ENCODE peak calls at places on chromosomes 12 and 14, in seven cellular contexts. R is K562, K is H1, H is HepG2, P is T47D, L is SK-N-SH, G is GM12878. A is an unnamed sample.

GRCh38 chr12:120006248-120006975 is 17.4 kb downstream of the BICDL1 start:
- DNase-seq in R (no peak), K (no peak), H (no peak), P (no peak), L (no peak), G (no peak), A (no peak)

GRCh38 chr14:99515301-99516155 is 34.3 kb downstream of the CCNK start:
- DNase-seq in R (no peak), K (no peak), H (no peak), P (no peak), L (peak; percentile 23), G (no peak), A (no peak)

GRCh38 chr14:90381011-90381790 is 15.6 kb upstream of the CALM1 start:
- DNase-seq in R (no peak), K (no peak), H (peak; percentile 24), P (no peak), L (no peak), G (no peak), A (no peak)

GRCh38 chr14:22112004-22112403 is 438.4 kb upstream of the OR4E1 start:
- DNase-seq in R (peak; percentile 20), K (no peak), H (peak; percentile 25), P (no peak), L (peak; percentile 22), G (no peak), A (no peak)

GRCh38 chr14:66036598-66036997 is 449.6 kb upstream of the CCDC196 start:
- DNase-seq in R (no peak), K (no peak), H (no peak), P (no peak), L (no peak), G (no peak), A (no peak)

GRCh38 chr12:101785671-101786070 is 45.1 kb downstream of the GNPTAB start:
- DNase-seq in R (no peak), K (no peak), H (no peak), P (no peak), L (no peak), G (no peak), A (no peak)

GRCh38 chr14:67413806-67414769 is 2.1 kb upstream of the PLEK2 start:
- DNase-seq in R (peak; percentile 70), K (peak; percentile 47), H (peak; percentile 24), P (peak; percentile 52), L (no peak), G (no peak), A (peak; percentile 88)

GRCh38 chr12:128387811-128388422 is 120.9 kb downstream of the TMEM132C start:
- DNase-seq in R (peak; percentile 58), K (peak; percentile 60), H (peak; percentile 27), P (peak; percentile 58), L (peak; percentile 69), G (no peak), A (no peak)

GRCh38 chr12:55931780-55932545 is 1.0 kb downstream of the DGKA start:
- DNase-seq in R (peak; percentile 67), K (no peak), H (no peak), P (peak; percentile 46), L (peak; percentile 88), G (no peak), A (no peak)

GRCh38 chr12:67358686-67359374 is 89.7 kb downstream of the CAND1 start:
- DNase-seq in R (no peak), K (no peak), H (no peak), P (no peak), L (no peak), G (no peak), A (no peak)

GRCh38 chr12:89166525-89166934 is 185.8 kb downstream of the DUSP6 start:
- DNase-seq in R (no peak), K (no peak), H (no peak), P (no peak), L (no peak), G (peak; percentile 43), A (no peak)

GRCh38 chr14:66426451-66426850 is 59.7 kb upstream of the CCDC196 start:
- DNase-seq in R (no peak), K (no peak), H (no peak), P (no peak), L (no peak), G (no peak), A (no peak)

GRCh38 chr12:131131808-131132117 is 178.1 kb downstream of the ADGRD1 start:
- DNase-seq in R (no peak), K (no peak), H (no peak), P (no peak), L (no peak), G (no peak), A (no peak)

GRCh38 chr12:1171657-1172056 is 180.6 kb downstream of the ERC1 start:
- DNase-seq in R (no peak), K (no peak), H (no peak), P (no peak), L (no peak), G (no peak), A (no peak)

GRCh38 chr12:47730341-47730744 is 5.1 kb upstream of the ENDOU start:
- DNase-seq in R (no peak), K (no peak), H (no peak), P (peak; percentile 81), L (no peak), G (no peak), A (no peak)

GRCh38 chr12:124752437-124753229 is 111.0 kb downstream of the SCARB1 start:
- DNase-seq in R (no peak), K (no peak), H (no peak), P (no peak), L (no peak), G (no peak), A (no peak)

GRCh38 chr14:104580961-104581360 is 1.4 kb downstream of the C14orf180 start:
- DNase-seq in R (no peak), K (no peak), H (no peak), P (no peak), L (peak; percentile 83), G (no peak), A (no peak)

GRCh38 chr14:104582649-104583048 is 3.1 kb downstream of the C14orf180 start:
- DNase-seq in R (peak; percentile 32), K (no peak), H (no peak), P (peak; percentile 80), L (no peak), G (no peak), A (no peak)

GRCh38 chr14:104581521-104581920 is 2.0 kb downstream of the C14orf180 start:
- DNase-seq in R (no peak), K (no peak), H (no peak), P (no peak), L (no peak), G (no peak), A (no peak)

GRCh38 chr14:104583424-104584114 is 4.0 kb downstream of the C14orf180 start:
- DNase-seq in R (no peak), K (no peak), H (no peak), P (peak; percentile 84), L (no peak), G (no peak), A (no peak)

DNA sequence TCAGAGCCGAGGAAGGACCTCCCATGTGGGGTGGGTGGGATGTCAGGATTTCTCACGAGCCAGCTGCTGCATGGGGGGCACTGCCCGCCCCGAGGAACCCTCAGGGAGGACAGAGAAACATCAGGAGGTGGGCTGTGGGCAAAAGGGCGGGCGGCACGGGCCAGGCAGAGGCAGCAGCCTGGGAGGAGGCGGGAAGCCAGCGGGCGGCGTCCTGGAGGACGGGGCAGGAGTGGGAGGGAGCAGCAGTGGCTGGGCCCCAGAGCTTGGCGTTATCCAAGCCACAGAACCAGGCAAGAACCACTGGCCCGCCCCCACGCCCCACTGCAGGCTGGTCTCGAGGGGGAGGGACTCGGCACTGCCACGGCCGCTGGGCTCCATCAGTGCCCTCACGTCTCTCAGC is 2.4 kb downstream of the C14orf180 start:
- DNase-seq in R (peak; percentile 56), K (no peak), H (no peak), P (no peak), L (no peak), G (no peak), A (no peak)
- TF ChIP-seq JUND in R (no peak), K (no peak), H (no peak), P (no peak), L (no peak), G (no peak), A (no peak)

GRCh38 chr12:53954694-53955035 is at the start of gene HOXC12:
- DNase-seq in R (no peak), K (no peak), H (no peak), P (no peak), L (peak; percentile 56), G (no peak), A (no peak)
- TF ChIP-seq JUND in R (no peak), K (no peak), H (no peak), P (no peak), L (no peak), G (no peak), A (no peak)

GRCh38 chr12:52391618-52392002 is 6.2 kb upstream of the KRT84 start:
- DNase-seq in R (no peak), K (no peak), H (no peak), P (no peak), L (peak; percentile 73), G (no peak), A (no peak)
- TF ChIP-seq JUND in R (no peak), K (no peak), H (no peak), P (no peak), L (no peak), G (no peak), A (no peak)

GRCh38 chr14:37586783-37587428 is 8.1 kb downstream of the FOXA1 start:
- DNase-seq in R (no peak), K (no peak), H (no peak), P (no peak), L (no peak), G (no peak), A (no peak)

GRCh38 chr14:37583358-37584210 is 11.5 kb downstream of the FOXA1 start:
- DNase-seq in R (no peak), K (no peak), H (peak; percentile 54), P (peak; percentile 91), L (no peak), G (no peak), A (no peak)

GRCh38 chr14:37585101-37585479 is 10.0 kb downstream of the FOXA1 start:
- DNase-seq in R (no peak), K (no peak), H (no peak), P (peak; percentile 96), L (no peak), G (no peak), A (no peak)

GRCh38 chr14:37585971-37586759 is 8.9 kb downstream of the FOXA1 start:
- DNase-seq in R (no peak), K (no peak), H (no peak), P (peak; percentile 78), L (no peak), G (no peak), A (no peak)

DNA sequence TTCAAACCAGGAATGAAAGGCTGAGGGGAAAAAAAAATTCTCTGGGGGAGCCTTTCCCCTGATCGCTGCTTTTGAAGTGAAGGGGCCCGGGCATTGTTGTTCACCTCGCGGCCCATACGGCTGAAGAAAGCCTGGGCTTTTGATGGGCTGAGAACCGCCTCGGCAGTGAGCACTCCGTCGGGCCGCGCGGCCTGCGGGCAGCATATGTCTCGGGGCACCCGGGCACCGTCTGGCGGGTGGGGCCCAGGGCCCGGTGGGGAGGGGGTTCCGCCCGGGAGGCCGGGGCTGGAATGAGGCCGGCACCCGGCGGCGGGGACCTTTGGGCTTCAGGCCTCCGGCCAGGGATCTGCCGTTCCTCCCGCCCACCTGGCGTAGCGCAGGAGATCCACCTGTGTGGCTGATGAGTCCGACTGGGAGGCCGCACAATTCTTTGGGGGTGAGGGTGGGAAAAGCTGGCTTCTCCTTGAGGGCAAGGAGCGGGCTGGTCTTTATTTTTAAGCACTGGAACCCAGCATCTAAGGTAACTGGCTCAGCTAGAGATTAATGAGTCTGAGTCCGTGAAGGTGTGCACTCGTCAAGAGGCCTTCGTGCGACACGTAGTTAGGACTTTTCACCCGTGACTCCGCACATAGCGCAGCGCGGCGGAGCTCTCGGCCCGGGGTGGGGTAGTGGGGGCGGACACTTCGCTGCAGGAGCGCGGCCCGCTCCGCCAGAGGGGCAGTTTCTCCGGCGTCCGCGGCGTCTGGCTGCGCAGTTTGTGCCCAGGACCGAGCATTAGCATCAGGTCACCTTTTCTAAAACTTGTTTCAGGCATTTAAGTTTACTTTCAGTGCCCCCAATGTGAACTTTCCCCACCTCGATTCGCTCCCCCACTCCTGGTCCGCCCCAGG is 10.6 kb downstream of the FOXA1 start:
- DNase-seq in R (no peak), K (no peak), H (no peak), P (peak; percentile 92), L (no peak), G (no peak), A (no peak)
- TF ChIP-seq JUND in R (no peak), K (no peak), H (no peak), P (no peak), L (no peak), G (no peak), A (no peak)